ENCODE peak calls at places on chromosomes 1 and 21, in four cellular contexts. One of them, this sample, is unnamed.

GRCh38 chr1:53276153-53276901 is 38.0 kb upstream of the MAGOH start:
- ATAC-seq in heart left ventricle: no peak
- ATAC-seq in Right ventricle myocardium superior: no peak
- ATAC-seq in heart right ventricle: no peak
- ATAC-seq in this sample: no peak

GRCh38 chr1:8477199-8477982 is 159.5 kb downstream of the SLC45A1 start:
- ATAC-seq in heart right ventricle: no peak
- ATAC-seq in Right ventricle myocardium superior: peak
- ATAC-seq in heart left ventricle: no peak
- ATAC-seq in this sample: peak

GRCh38 chr1:17248781-17249180 is at the start of gene PADI3:
- ATAC-seq in heart right ventricle: no peak
- ATAC-seq in Right ventricle myocardium superior: no peak
- ATAC-seq in heart left ventricle: no peak
- ATAC-seq in this sample: no peak

GRCh38 chr21:42193131-42193671 is 25.7 kb upstream of the ABCG1 start:
- ATAC-seq in heart right ventricle: no peak
- ATAC-seq in heart left ventricle: no peak
- ATAC-seq in Right ventricle myocardium superior: no peak
- ATAC-seq in this sample: peak

GRCh38 chr1:217981430-217981829 is 303.7 kb upstream of the RRP15 start:
- ATAC-seq in heart left ventricle: no peak
- ATAC-seq in Right ventricle myocardium superior: no peak
- ATAC-seq in heart right ventricle: no peak
- ATAC-seq in this sample: no peak

GRCh38 chr1:66384258-66384657 is 149.7 kb upstream of the SGIP1 start:
- ATAC-seq in heart left ventricle: no peak
- ATAC-seq in Right ventricle myocardium superior: no peak
- ATAC-seq in heart right ventricle: no peak
- ATAC-seq in this sample: peak

GRCh38 chr1:100708476-100709062 is 11.0 kb upstream of the VCAM1 start:
- ATAC-seq in heart right ventricle: no peak
- ATAC-seq in Right ventricle myocardium superior: no peak
- ATAC-seq in heart left ventricle: peak
- ATAC-seq in this sample: no peak

GRCh38 chr1:233217832-233218231 is 77.7 kb downstream of the PCNX2 start:
- ATAC-seq in Right ventricle myocardium superior: no peak
- ATAC-seq in heart right ventricle: no peak
- ATAC-seq in heart left ventricle: no peak
- ATAC-seq in this sample: no peak

GRCh38 chr1:54686155-54686554 is 29.5 kb upstream of the TTC4 start:
- ATAC-seq in Right ventricle myocardium superior: no peak
- ATAC-seq in heart left ventricle: no peak
- ATAC-seq in heart right ventricle: no peak
- ATAC-seq in this sample: no peak

GRCh38 chr1:208061627-208062026 is 150.7 kb upstream of the CD34 start:
- ATAC-seq in heart right ventricle: no peak
- ATAC-seq in Right ventricle myocardium superior: peak
- ATAC-seq in heart left ventricle: no peak
- ATAC-seq in this sample: no peak